ENCODE peak calls at places on chromosomes 3 and 15, in four cellular contexts. M is astrocyte, Z is colonic mucosa, H is tibial artery. D is an unnamed sample. For H3K4me1, the result is how much of the 10 kb centered on the place peaks cover.

GRCh38 chr15:92521624-92522008 is 127.9 kb downstream of the ST8SIA2 start:
- DNase-seq in H (peak), Z (peak), M (peak), D (peak)

GRCh38 chr3:52986938-52987337 is 58.9 kb downstream of the SFMBT1 start:
- DNase-seq in Z (no peak), H (no peak), M (peak), D (no peak)

GRCh38 chr3:132352556-132353143 is 35.4 kb downstream of the ACP3 start:
- DNase-seq in Z (peak), H (peak), M (peak), D (peak)

GRCh38 chr3:191314109-191314728 is 15.0 kb upstream of the CCDC50 start:
- DNase-seq in M (no peak), Z (no peak), H (no peak), D (no peak)

GRCh38 chr15:99447497-99448371 is 118.0 kb upstream of the MEF2A start:
- DNase-seq in Z (peak), M (no peak), H (no peak), D (no peak)

GRCh38 chr15:37058316-37058985 is 41.9 kb downstream of the MEIS2 start:
- DNase-seq in Z (no peak), H (no peak), M (peak), D (no peak)

GRCh38 chr3:63726656-63727055 is 74.2 kb downstream of the SNTN start:
- DNase-seq in Z (no peak), H (no peak), M (peak), D (no peak)

GRCh38 chr15:78093242-78094020 is 1.1 kb downstream of the SH2D7 start:
- DNase-seq in M (peak), H (no peak), Z (no peak), D (peak)

GRCh38 chr3:69737396-69737795 is 1.9 kb upstream of the MITF start:
- DNase-seq in H (no peak), Z (no peak), M (no peak), D (no peak)

GRCh38 chr3:113214227-113214626 is 2.9 kb downstream of the BOC start:
- DNase-seq in H (no peak), Z (no peak), M (no peak), D (no peak)

GRCh38 chr3:128070898-128071591 is 18.8 kb downstream of the SEC61A1 start:
- DNase-seq in Z (no peak), M (no peak), H (no peak), D (no peak)
- H3K4me3 ChIP-seq in Z (no peak), M (no peak), H (no peak), D (no peak)

GRCh38 chr15:95972812-95973211 is 357.7 kb upstream of the NR2F2 start:
- DNase-seq in Z (no peak), H (no peak), M (no peak), D (no peak)

GRCh38 chr15:95973566-95974256 is 356.8 kb upstream of the NR2F2 start:
- DNase-seq in Z (no peak), H (no peak), M (no peak), D (no peak)

GRCh38 chr15:95970326-95970725 is 360.2 kb upstream of the NR2F2 start:
- DNase-seq in Z (no peak), H (no peak), M (no peak), D (no peak)

GRCh38 chr15:95975212-95975611 is 355.3 kb upstream of the NR2F2 start:
- DNase-seq in M (no peak), Z (no peak), H (no peak), D (no peak)

DNA sequence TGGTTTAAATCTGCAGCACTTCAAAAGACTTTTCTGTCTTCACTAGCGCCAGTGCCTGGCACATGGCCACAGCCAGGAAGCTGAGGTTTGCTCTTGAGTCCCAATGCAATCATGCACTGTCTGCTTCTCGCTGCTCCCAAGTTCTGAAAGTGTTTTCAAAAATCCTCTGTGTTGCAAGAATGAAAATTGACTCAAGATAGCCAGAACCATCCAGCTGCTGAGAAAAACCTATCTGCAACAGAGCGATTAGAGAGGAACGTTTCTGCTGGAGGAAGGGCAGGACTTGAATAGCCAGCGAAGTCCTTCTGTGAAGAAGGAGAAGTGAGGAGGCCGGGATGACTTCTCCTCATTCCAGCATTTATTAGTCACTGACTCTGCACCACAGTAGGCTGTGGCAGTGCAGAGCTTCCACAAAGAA is 358.4 kb upstream of the NR2F2 start:
- DNase-seq in Z (no peak), H (no peak), M (peak), D (peak)
- H3K4me1 ChIP-seq in Z (under half), H (under half), M (under half), D (under half)

DNA sequence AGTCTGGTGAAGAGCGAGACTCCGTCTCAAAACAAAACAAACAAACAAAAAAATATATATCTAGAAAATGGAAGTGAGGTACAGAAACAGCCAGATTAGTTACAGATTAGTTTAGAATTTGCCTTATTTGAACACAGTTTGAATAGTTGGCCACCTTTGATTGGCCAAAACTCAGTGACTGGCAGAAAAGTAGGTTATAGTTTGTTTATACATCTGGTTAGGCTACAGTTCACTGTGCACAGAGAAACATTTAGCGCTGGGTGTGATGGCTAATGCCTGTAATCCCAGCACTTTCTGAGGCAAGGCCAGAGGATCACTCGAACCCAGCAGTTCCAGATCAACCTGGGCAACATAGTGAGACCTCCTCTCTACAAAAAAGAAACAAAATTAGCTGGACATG is 51.7 kb downstream of the LDHAL6B start:
- DNase-seq in H (no peak), Z (no peak), M (no peak), D (no peak)
- H3K4me3 ChIP-seq in H (no peak), Z (no peak), M (no peak), D (no peak)

GRCh38 chr15:67093146-67093874 is 27.9 kb downstream of the SMAD3 start:
- DNase-seq in M (no peak), Z (no peak), H (peak), D (no peak)
- H3K4me1 ChIP-seq in M (half or more), Z (under half), H (under half), D (under half)

GRCh38 chr3:169150343-169150742 is 513.2 kb downstream of the MECOM start:
- DNase-seq in M (no peak), Z (no peak), H (no peak), D (no peak)

GRCh38 chr3:169149349-169149890 is 514.1 kb downstream of the MECOM start:
- DNase-seq in Z (peak), M (peak), H (peak), D (peak)

GRCh38 chr3:169146866-169147245 is 516.7 kb downstream of the MECOM start:
- DNase-seq in H (no peak), M (no peak), Z (peak), D (no peak)

GRCh38 chr3:169147246-169148008 is 516.1 kb downstream of the MECOM start:
- DNase-seq in Z (peak), M (peak), H (peak), D (peak)

GRCh38 chr3:169148448-169149348 is 514.8 kb downstream of the MECOM start:
- DNase-seq in H (no peak), M (peak), Z (no peak), D (no peak)
- H3K4me3 ChIP-seq in H (peak), M (peak), Z (peak), D (no peak)

GRCh38 chr3:11367116-11367781 is 95.1 kb downstream of the ATG7 start:
- DNase-seq in M (no peak), Z (peak), H (peak), D (peak)

GRCh38 chr3:11362600-11362999 is 90.4 kb downstream of the ATG7 start:
- DNase-seq in Z (no peak), M (no peak), H (no peak), D (no peak)

GRCh38 chr3:11364181-11364580 is 92.0 kb downstream of the ATG7 start:
- DNase-seq in M (peak), H (no peak), Z (no peak), D (no peak)

DNA sequence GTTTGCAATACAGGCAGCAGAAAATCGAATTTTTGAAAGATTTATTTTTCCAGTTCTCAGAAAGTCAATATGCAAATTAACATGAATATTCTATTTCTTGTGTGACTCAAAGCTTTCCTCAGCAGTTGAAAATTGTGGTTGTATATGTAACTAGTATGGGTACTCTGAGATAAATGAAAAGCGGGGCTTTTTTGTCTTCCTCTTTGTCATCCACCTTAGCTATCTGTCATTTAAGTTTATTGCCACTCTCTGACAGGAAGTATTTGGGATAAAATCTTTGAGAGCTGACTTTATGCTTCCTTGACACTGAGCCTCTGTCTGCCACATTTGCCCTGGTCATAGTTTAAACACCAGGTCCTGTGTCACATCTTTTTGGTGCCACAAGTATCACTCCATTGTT is 91.5 kb downstream of the ATG7 start:
- DNase-seq in H (no peak), M (no peak), Z (no peak), D (no peak)
- H3K4me1 ChIP-seq in H (under half), M (under half), Z (under half), D (under half)

DNA sequence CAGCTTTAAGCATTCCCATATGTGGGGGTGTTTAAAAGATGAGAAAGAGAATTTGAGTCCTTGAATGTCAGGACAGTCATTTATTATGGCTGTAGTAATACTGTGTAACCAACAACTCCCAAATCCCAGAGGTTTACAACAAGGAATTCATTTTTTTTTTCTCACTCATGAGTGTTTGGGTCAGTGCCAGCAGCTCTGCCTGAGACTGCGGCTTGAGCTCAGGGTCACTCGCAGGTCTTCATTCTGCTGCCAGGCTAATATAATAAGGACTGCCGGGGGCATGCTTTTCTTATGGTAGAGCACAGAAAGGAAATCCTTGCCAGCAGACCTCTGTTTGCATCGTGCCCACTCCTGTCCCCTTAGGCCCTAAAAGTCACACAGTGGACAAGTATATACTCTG is 277.9 kb upstream of the LMCD1 start:
- DNase-seq in M (peak), H (peak), Z (no peak), D (no peak)
- H3K4me3 ChIP-seq in M (no peak), H (no peak), Z (no peak), D (no peak)

GRCh38 chr3:171285287-171285686 is 174.9 kb downstream of the TNIK start:
- DNase-seq in Z (no peak), M (peak), H (no peak), D (no peak)
- H3K4me1 ChIP-seq in Z (under half), M (under half), H (under half), D (under half)

D was measured in uterus.